ENCODE peak calls at places on chromosomes 12 and 14, in ten cellular contexts. O, H, F, P, K, S, Q, J, R and A are unnamed samples.

GRCh38 chr12:120842595-120842994 is 61.6 kb downstream of the SPPL3 start:
- DNase-seq in R (no peak), F (no peak), S (no peak), H (no peak), P (no peak), O (no peak), K (peak), Q (no peak), J (no peak), A (no peak)

GRCh38 chr14:22556021-22556989 is 32.7 kb downstream of the DAD1 start:
- DNase-seq in S (peak), K (peak), F (peak), Q (peak), H (peak), P (no peak), O (peak), J (peak), R (no peak), A (peak)

GRCh38 chr12:13044002-13044858 is at the start of gene FAM234B:
- DNase-seq in F (peak), Q (no peak), S (peak), K (peak), H (peak), P (peak), J (peak), O (peak), R (peak), A (peak)

GRCh38 chr14:21913759-21914158 is 240.1 kb upstream of the OR4E1 start:
- DNase-seq in S (peak), R (peak), Q (peak), K (peak), P (peak), O (peak), H (peak), F (peak), J (peak), A (peak)

GRCh38 chr14:78767436-78767835 is 597.3 kb downstream of the NRXN3 start:
- DNase-seq in P (no peak), Q (no peak), S (no peak), O (no peak), K (no peak), R (no peak), H (no peak), F (peak), J (no peak), A (no peak)

GRCh38 chr12:6372403-6373003 is 2.9 kb downstream of the SCNN1A start:
- DNase-seq in Q (no peak), P (peak), F (peak), K (peak), H (no peak), J (peak), R (no peak), O (peak), S (peak), A (no peak)

GRCh38 chr12:101793401-101793800 is 37.4 kb downstream of the GNPTAB start:
- DNase-seq in O (peak), H (peak), J (peak), Q (no peak), R (no peak), K (no peak), S (peak), P (no peak), F (peak), A (peak)

GRCh38 chr14:59224341-59224740 is 35.9 kb downstream of the DAAM1 start:
- DNase-seq in F (no peak), O (no peak), R (no peak), H (no peak), Q (no peak), S (no peak), K (no peak), J (no peak), P (no peak), A (no peak)

GRCh38 chr12:116642101-116642500 is 82.9 kb downstream of the MAP1LC3B2 start:
- DNase-seq in R (no peak), K (peak), Q (no peak), J (no peak), F (peak), O (no peak), S (peak), H (no peak), P (no peak), A (no peak)

GRCh38 chr12:10721654-10722501 is 1.2 kb downstream of the YBX3 start:
- DNase-seq in Q (peak), F (peak), P (peak), R (peak), K (peak), J (peak), H (peak), O (peak), S (peak), A (peak)

GRCh38 chr14:33475623-33476022 is 475.3 kb downstream of the EGLN3 start:
- DNase-seq in R (peak), P (peak), O (peak), S (peak), J (peak), Q (no peak), K (peak), H (peak), F (peak), A (no peak)

GRCh38 chr12:67925077-67925476 is 64.2 kb upstream of the IFNG-AS1 start:
- DNase-seq in K (no peak), Q (no peak), F (peak), P (no peak), H (no peak), R (no peak), J (no peak), S (peak), O (no peak), A (no peak)

GRCh38 chr12:53093777-53094393 is 3.6 kb upstream of the IGFBP6 start:
- DNase-seq in H (no peak), Q (no peak), P (no peak), S (no peak), O (no peak), R (no peak), K (peak), F (no peak), J (no peak), A (peak)

GRCh38 chr12:103399986-103400385 is 95.8 kb downstream of the C12orf42 start:
- DNase-seq in R (no peak), K (peak), J (no peak), O (no peak), S (no peak), H (no peak), F (no peak), Q (no peak), P (no peak), A (no peak)

GRCh38 chr14:37598973-37599526 is 3.6 kb downstream of the TTC6 start:
- DNase-seq in J (no peak), P (no peak), F (no peak), Q (no peak), O (no peak), R (no peak), H (no peak), S (no peak), K (no peak), A (no peak)

GRCh38 chr12:29103539-29103974 is 45.5 kb upstream of the FAR2 start:
- DNase-seq in O (no peak), F (no peak), S (no peak), H (peak), Q (no peak), R (no peak), J (no peak), P (no peak), K (peak), A (peak)

GRCh38 chr12:56980268-56980667 is 22.9 kb upstream of the RDH16 start:
- DNase-seq in K (no peak), F (no peak), H (no peak), O (no peak), Q (no peak), J (no peak), P (no peak), S (no peak), R (no peak), A (no peak)

GRCh38 chr12:19430988-19431387 is 8.3 kb upstream of the AEBP2 start:
- DNase-seq in S (no peak), P (no peak), J (no peak), O (peak), Q (no peak), F (no peak), R (no peak), H (no peak), K (no peak), A (no peak)

GRCh38 chr12:119998471-119999245 is 9.6 kb downstream of the BICDL1 start:
- DNase-seq in S (no peak), F (no peak), H (no peak), J (no peak), O (no peak), K (no peak), Q (no peak), P (no peak), R (no peak), A (no peak)

GRCh38 chr14:101018561-101019290 is 115.2 kb upstream of the RTL1 start:
- DNase-seq in P (no peak), H (no peak), J (no peak), S (no peak), K (no peak), R (no peak), O (no peak), F (no peak), Q (no peak), A (no peak)

GRCh38 chr14:76782115-76782884 is 21.0 kb downstream of the VASH1 start:
- DNase-seq in F (no peak), R (no peak), O (no peak), K (no peak), P (no peak), Q (no peak), H (no peak), J (no peak), S (no peak), A (no peak)

GRCh38 chr14:95113476-95113875 is 43.9 kb downstream of the DICER1 start:
- DNase-seq in S (no peak), Q (no peak), P (no peak), J (no peak), F (no peak), H (no peak), K (no peak), R (no peak), O (no peak), A (no peak)
- TF ChIP-seq CTCF in S (no peak), Q (no peak), P (no peak), J (no peak), F (no peak), H (no peak), K (no peak), R (no peak), O (no peak), A (no peak)

GRCh38 chr12:12010277-12011031 is 60.3 kb upstream of the BCL2L14 start:
- DNase-seq in F (peak), J (peak), R (no peak), O (peak), S (peak), K (peak), H (peak), Q (no peak), P (no peak), A (peak)

GRCh38 chr12:12008931-12009611 is 61.7 kb upstream of the BCL2L14 start:
- DNase-seq in H (no peak), P (no peak), S (peak), F (peak), J (peak), R (no peak), O (peak), Q (no peak), K (peak), A (peak)

GRCh38 chr12:12007713-12008231 is 63.0 kb upstream of the BCL2L14 start:
- DNase-seq in Q (no peak), R (no peak), J (no peak), O (no peak), K (no peak), F (no peak), P (no peak), S (no peak), H (no peak), A (no peak)

GRCh38 chr12:12007001-12007712 is 63.6 kb upstream of the BCL2L14 start:
- DNase-seq in K (peak), H (peak), J (peak), O (no peak), R (no peak), P (no peak), S (peak), Q (no peak), F (peak), A (peak)

DNA sequence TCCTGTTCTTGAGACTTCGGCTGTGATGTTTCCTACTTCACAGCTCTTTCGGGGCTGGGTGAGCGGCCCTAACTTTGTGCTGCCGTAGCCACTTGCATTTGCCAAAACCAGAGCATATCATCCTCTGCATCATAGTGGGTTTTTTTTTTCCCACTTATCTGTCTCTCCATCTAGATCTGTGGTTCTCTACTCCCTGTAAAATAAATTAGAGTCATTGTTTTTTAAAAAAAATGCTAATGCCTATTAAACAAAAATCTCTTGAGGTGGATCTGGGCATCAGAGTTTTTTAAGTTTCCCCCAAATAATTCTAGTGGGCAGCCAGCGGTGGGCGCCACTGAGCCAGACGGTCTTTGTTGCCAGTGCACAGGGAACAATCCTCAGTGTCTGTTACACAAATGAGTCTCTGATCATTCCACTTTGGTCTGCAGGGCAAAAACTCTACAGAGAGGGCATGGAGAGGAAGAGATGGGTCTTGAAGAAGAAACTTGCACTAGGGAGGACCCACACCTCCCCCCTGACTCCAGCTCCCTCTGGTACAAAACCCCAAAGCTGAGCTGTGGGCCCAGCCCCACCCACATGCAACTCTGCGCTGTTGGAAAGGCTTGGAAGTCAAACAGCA is 62.4 kb upstream of the BCL2L14 start:
- DNase-seq in Q (no peak), J (no peak), P (no peak), O (no peak), S (no peak), H (no peak), K (peak), F (no peak), R (peak), A (no peak)
- TF ChIP-seq CTCF in Q (peak), J (peak), P (peak), O (peak), S (peak), H (peak), K (peak), F (peak), R (peak), A (peak)

DNA sequence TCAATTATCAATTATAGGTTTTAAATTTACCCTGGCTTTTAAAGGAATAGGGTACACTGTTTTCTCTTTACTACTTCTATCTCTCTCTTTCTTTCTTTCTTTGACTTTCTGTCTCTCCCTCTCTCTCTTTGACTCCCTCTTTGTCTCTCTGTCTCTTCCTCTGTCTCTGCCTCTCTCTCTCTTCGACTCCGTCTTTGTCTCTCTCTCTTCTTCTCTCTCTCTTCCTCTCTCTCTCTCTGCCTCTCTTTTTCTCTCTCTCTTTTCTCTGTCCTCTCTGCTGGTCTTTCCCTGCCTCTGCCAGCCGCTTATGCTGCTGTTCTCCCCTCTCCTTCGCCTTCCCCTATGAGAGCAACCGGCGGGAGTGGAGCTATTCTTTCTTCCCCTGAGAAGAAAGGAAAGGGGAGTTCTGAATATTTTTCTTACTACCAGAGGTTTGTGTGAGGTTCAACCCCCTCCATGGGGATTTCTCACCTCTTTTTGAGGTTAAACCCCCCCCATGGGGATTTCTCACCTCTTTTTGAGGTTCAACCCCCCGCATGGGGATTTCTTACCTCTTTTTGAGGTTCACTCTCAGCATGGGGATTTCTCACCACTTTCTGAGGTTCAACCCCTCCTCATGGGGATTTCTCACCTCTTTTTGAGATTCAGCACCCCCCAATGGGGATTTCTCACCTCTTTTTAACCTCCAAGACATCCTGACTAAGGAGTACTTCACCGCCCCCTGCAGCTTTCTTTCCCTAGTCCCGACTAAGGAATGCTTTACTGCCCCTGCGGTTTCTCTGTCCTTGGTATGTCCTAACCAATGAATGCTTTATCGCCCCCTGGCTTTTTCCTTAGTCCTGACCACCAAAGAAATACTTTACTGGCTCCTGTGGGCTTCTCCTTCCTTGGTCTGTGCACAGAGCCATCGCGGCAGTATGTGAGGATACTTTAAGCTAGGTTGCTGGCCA is 27.4 kb upstream of the DDHD1 start:
- DNase-seq in K (no peak), P (peak), O (peak), Q (no peak), F (peak), R (peak), H (peak), J (peak), S (peak), A (peak)
- TF ChIP-seq CTCF in K (no peak), P (peak), O (peak), Q (peak), F (peak), R (peak), H (peak), J (peak), S (peak), A (peak)

DNA sequence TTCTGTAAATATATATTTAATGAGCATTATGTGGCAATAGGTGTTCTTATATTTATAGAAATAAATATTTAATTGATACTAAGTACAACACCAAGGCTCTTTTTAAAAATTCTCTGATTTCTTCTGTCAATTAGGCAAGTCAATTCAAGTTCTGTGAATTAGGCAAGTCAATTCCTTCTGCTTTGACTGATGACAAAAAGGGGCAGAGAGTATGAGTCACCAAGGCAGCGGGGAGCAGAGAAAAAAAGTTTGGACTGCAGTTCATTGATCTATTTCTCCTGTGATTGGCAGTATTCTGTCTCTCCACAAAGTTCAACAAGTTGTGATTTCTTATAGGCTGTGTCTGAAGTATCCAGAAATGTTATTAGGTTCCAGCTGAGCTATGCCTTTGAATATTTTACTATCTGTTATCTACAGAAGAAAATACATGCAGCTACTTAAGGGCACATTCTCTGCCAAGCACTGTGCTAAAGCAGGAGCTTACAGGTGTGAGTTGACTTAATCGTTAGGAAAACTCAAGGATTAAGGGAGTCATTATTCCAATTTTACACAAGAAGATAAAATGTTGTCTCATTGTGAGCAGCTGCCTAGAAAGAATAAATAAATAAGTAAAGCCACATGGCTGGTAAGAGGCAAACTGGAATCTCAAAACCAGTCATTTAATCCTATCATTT is 206.4 kb upstream of the ALG10B start:
- DNase-seq in O (no peak), S (no peak), K (no peak), J (no peak), Q (no peak), P (no peak), R (no peak), F (no peak), H (no peak), A (no peak)
- TF ChIP-seq CTCF in O (no peak), S (no peak), K (no peak), J (no peak), Q (no peak), P (no peak), R (no peak), F (no peak), H (no peak), A (no peak)

GRCh38 chr14:99481745-99482099 is 513 bp downstream of the CCNK start:
- DNase-seq in J (peak), H (no peak), O (peak), F (peak), P (no peak), R (no peak), K (peak), Q (no peak), S (peak), A (no peak)

GRCh38 chr14:99478133-99478532 is 2.5 kb downstream of the SETD3 start:
- DNase-seq in R (no peak), P (no peak), S (no peak), F (no peak), K (no peak), H (no peak), Q (no peak), J (no peak), O (no peak), A (no peak)

GRCh38 chr14:99480856-99481744 is at the start of the genes CCNK and SETD3:
- DNase-seq in Q (peak), P (peak), J (peak), R (peak), K (peak), H (peak), O (peak), S (peak), F (peak), A (peak)

GRCh38 chr14:99479160-99479902 is 1.3 kb downstream of the SETD3 start:
- DNase-seq in O (peak), S (no peak), Q (no peak), F (peak), H (peak), R (no peak), P (no peak), J (peak), K (no peak), A (no peak)

GRCh38 chr14:99479903-99480855 is 480 bp downstream of the SETD3 start:
- DNase-seq in F (peak), J (peak), R (peak), Q (peak), S (peak), K (peak), P (peak), H (peak), O (peak), A (peak)
- TF ChIP-seq CTCF in F (peak), J (no peak), R (peak), Q (peak), S (no peak), K (no peak), P (no peak), H (no peak), O (peak), A (no peak)

DNA sequence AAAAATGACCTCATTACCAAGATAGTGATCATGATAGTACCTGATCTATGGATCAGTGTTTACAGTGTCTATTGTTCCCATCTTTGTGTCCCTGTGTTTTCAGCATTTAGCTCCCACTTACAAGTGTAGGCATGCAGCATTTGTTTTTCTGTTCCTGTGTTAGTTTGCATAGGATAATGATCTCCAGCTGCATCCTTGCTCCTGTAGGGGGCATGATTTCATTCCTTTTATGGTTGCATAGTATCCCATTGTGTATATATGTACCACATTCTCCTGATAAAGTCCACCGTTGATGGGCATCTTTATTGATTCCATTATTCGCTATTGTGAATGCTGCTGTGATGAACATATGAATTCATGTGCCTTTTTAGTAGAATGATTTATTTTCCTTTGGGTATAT is 215.4 kb upstream of the NAV3 start:
- DNase-seq in P (peak), Q (no peak), K (peak), F (peak), O (peak), J (peak), S (no peak), H (no peak), R (no peak), A (no peak)
- TF ChIP-seq CTCF in P (peak), Q (no peak), K (peak), F (peak), O (peak), J (peak), S (peak), H (no peak), R (peak), A (no peak)